ENCODE peak calls at places on chromosomes 13 and 19, in five cellular contexts. Q is stimulated activated CD4-positive, alpha-beta T cell treated with anti-CD3 and anti-CD28 coated beads, Interleukin-15, amount 100 ng/mL, for 24 hours; Z is nucleus accumbens; X is uterus; D is A172. Y is an unnamed sample.

GRCh38 chr13:35964764-35965163 is 166.4 kb downstream of the DCLK1 start:
- DNase-seq in Q (no peak), Z (no peak), X (no peak), D (no peak), Y (no peak)

GRCh38 chr19:35901055-35901644 is 810 bp upstream of the NFKBID start:
- DNase-seq in Q (no peak), Z (no peak), X (no peak), D (peak), Y (no peak)

GRCh38 chr13:94966380-94966779 is 254.0 kb upstream of the SOX21 start:
- DNase-seq in Q (no peak), Z (peak), X (no peak), D (no peak), Y (no peak)

GRCh38 chr19:38394488-38394887 is 6.0 kb downstream of the SPRED3 start:
- DNase-seq in Q (peak), Z (no peak), X (no peak), D (no peak), Y (no peak)

GRCh38 chr13:26663801-26664200 is 96.8 kb downstream of the GPR12 start:
- DNase-seq in Q (no peak), Z (no peak), X (no peak), D (no peak), Y (no peak)

GRCh38 chr19:33434090-33434885 is 60.8 kb downstream of the CEBPG start:
- DNase-seq in Q (no peak), Z (no peak), X (no peak), D (no peak), Y (no peak)

GRCh38 chr13:99312493-99312883 is 5.3 kb upstream of the GPR183 start:
- DNase-seq in Q (peak), Z (peak), X (peak), D (no peak), Y (peak)

GRCh38 chr13:40440990-40441820 is 225.2 kb downstream of the FOXO1 start:
- DNase-seq in Q (no peak), Z (peak), X (peak), D (peak), Y (no peak)